ENCODE peak calls at places on chromosomes 7 and 10, in six cellular contexts. S, X, W, I, O and F are unnamed samples.

GRCh38 chr7:2409745-2410414 is 6.5 kb downstream of the CHST12 start:
- DNase-seq in W (no peak), O (no peak), X (no peak), S (no peak), I (no peak), F (no peak)

GRCh38 chr10:83760142-83760541 is 379.2 kb upstream of the GHITM start:
- DNase-seq in X (no peak), O (no peak), S (no peak), W (no peak), I (no peak), F (no peak)

GRCh38 chr7:47557986-47558670 is 23.8 kb downstream of the TNS3 start:
- DNase-seq in S (no peak), I (no peak), O (no peak), X (no peak), W (no peak), F (no peak)

GRCh38 chr10:132109341-132110072 is 43.8 kb downstream of the JAKMIP3 start:
- DNase-seq in I (no peak), X (no peak), S (peak; percentile 1), O (no peak), W (no peak), F (no peak)

GRCh38 chr10:59814878-59815277 is 61.6 kb upstream of the MRLN start:
- DNase-seq in X (no peak), W (no peak), I (no peak), O (no peak), S (no peak), F (no peak)

GRCh38 chr7:29588212-29588611 is 24.6 kb downstream of the PRR15 start:
- DNase-seq in X (no peak), W (no peak), S (no peak), I (no peak), O (no peak), F (no peak)

GRCh38 chr7:137771679-137772078 is 75.1 kb downstream of the DGKI start:
- DNase-seq in W (no peak), O (peak; percentile 76), I (no peak), S (no peak), X (no peak), F (peak; percentile 49)

GRCh38 chr7:128398016-128398840 is 11.6 kb downstream of the IMPDH1 start:
- DNase-seq in O (no peak), I (peak; percentile 57), S (peak; percentile 55), X (peak; percentile 64), W (peak; percentile 62), F (no peak)

GRCh38 chr10:14366760-14367159 is 36.0 kb upstream of the FRMD4A start:
- DNase-seq in I (no peak), X (no peak), S (no peak), W (no peak), O (no peak), F (no peak)

GRCh38 chr10:49272251-49273081 is 26.5 kb upstream of the C10orf71 start:
- DNase-seq in S (no peak), X (no peak), O (no peak), W (no peak), I (peak; percentile 36), F (no peak)

GRCh38 chr10:129954916-129955315 is 9.2 kb downstream of the EBF3 start:
- DNase-seq in S (no peak), O (no peak), I (no peak), W (no peak), X (no peak), F (no peak)

GRCh38 chr10:6274504-6274903 is 71.8 kb downstream of the PFKFB3 start:
- DNase-seq in I (no peak), W (no peak), O (no peak), S (no peak), X (no peak), F (no peak)

GRCh38 chr7:33750177-33750576 is 155.2 kb upstream of the BMPER start:
- DNase-seq in X (no peak), I (no peak), W (no peak), S (no peak), O (no peak), F (peak; percentile 62)

GRCh38 chr7:149223176-149223575 is 16.3 kb upstream of the ZNF212 start:
- DNase-seq in S (no peak), I (no peak), X (no peak), O (no peak), W (no peak), F (no peak)

GRCh38 chr7:75884401-75884800 is 5.6 kb downstream of the RHBDD2 start:
- DNase-seq in I (no peak), X (no peak), W (no peak), S (no peak), O (no peak), F (no peak)

GRCh38 chr7:86733783-86734182 is 90.1 kb downstream of the GRM3 start:
- DNase-seq in W (no peak), O (no peak), X (no peak), S (peak; percentile 8), I (no peak), F (no peak)

GRCh38 chr10:4772202-4772570 is 53.8 kb upstream of the AKR1E2 start:
- DNase-seq in W (no peak), S (no peak), X (no peak), O (no peak), I (no peak), F (no peak)

GRCh38 chr7:29139191-29139590 is 7.1 kb downstream of the CPVL start:
- DNase-seq in I (no peak), O (no peak), W (no peak), S (no peak), X (no peak), F (no peak)

GRCh38 chr10:12608761-12609160 is 259.4 kb downstream of the CAMK1D start:
- DNase-seq in X (no peak), W (no peak), S (no peak), O (no peak), I (no peak), F (no peak)

GRCh38 chr10:52578871-52579405 is 193.6 kb downstream of the MBL2 start:
- DNase-seq in W (no peak), O (no peak), S (no peak), I (no peak), X (no peak), F (peak; percentile 26)

GRCh38 chr10:131790021-131790420 is 110.8 kb upstream of the PPP2R2D start:
- DNase-seq in S (peak; percentile 41), I (no peak), X (no peak), O (no peak), W (no peak), F (no peak)

GRCh38 chr7:21971780-21972396 is 26.2 kb upstream of the CDCA7L start:
- DNase-seq in I (no peak), S (no peak), W (no peak), O (no peak), X (no peak), F (no peak)

GRCh38 chr10:51960494-51960895 is 261.1 kb upstream of the CSTF2T start:
- DNase-seq in W (no peak), I (no peak), X (peak; percentile 16), O (peak; percentile 30), S (no peak), F (peak; percentile 27)

GRCh38 chr7:108488902-108489538 is 32.8 kb upstream of the NRCAM start:
- DNase-seq in S (no peak), W (no peak), O (no peak), I (no peak), X (no peak), F (no peak)
- TF ChIP-seq CTCF in S (no peak), W (no peak), O (no peak), I (no peak), X (no peak), F (no peak)

GRCh38 chr10:26550774-26551526 is 112.8 kb downstream of the APBB1IP start:
- DNase-seq in I (no peak), S (no peak), O (no peak), X (no peak), W (no peak), F (no peak)
- TF ChIP-seq CTCF in I (no peak), S (no peak), O (no peak), X (peak; percentile 36), W (no peak), F (no peak)

DNA sequence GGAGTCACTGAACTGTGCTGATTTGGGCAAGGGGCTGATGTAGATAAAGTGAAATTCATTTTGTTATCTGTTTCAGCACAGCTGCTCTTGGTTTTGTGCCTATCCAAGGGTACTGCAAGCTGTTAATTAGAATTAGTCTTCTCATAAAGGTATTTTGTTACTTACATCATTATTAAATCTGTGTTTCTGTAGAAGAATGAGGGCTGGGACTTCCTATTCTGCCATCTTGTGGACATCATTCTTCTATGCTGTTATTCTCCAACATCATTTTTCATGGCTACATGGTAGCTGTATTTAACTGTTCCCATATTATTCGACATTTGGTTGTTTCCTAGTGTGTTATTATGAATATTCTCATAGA is 76.2 kb upstream of the CCDC71L start:
- DNase-seq in W (no peak), O (no peak), S (no peak), I (no peak), X (no peak), F (peak; percentile 27)
- TF ChIP-seq CTCF in W (no peak), O (peak; percentile 54), S (peak; percentile 40), I (no peak), X (peak; percentile 38), F (peak; percentile 30)

DNA sequence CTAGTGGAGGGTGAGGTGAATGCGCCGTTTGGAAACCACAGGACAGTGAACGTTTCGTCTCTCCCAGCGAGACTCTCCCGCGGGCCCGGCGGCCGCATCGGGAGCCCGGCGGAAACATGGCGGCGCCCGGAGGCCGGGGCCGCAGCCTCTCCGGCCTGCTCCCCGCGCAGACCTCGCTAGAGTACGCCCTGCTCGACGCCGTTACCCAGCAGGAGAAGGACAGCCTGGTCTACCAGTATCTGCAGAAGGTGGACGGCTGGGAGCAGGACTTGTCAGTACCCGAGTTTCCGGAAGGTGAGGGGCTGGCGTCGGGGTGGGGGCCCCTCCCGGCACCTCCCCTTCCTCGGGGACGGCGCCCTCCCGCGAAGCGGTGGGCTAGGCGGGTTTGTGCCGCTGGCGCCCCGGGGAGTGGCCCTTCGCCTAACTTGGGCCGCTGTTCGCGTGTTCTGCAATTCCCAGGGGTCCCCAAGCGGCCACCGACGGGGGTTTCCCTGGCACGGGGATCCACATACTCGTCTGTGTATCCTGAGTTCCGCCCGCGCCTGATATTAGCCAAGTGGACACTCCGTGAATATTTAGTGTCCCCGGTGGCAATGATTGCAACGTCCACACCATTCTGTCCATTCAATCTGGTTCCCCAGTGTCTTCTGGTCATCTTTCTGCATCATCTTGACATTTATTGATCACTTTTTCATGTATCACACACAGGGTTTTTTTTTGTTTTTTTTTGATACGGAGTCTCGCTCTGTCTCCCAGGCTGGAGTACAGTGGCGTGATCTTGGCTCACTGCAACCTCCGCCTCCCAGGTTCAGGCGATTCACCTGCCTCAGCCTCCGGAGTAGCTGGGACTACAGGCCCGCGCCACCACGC is 531 bp downstream of the NHLRC2 start:
- DNase-seq in I (peak; percentile 44), W (peak; percentile 52), O (no peak), X (peak; percentile 65), S (peak; percentile 71), F (no peak)
- TF ChIP-seq CTCF in I (no peak), W (no peak), O (peak; percentile 6), X (peak; percentile 3), S (peak; percentile 31), F (no peak)

GRCh38 chr7:46391215-46391614 is 470.1 kb upstream of the IGFBP3 start:
- DNase-seq in X (no peak), W (no peak), I (peak; percentile 38), O (peak; percentile 75), S (no peak), F (no peak)
- TF ChIP-seq CTCF in X (no peak), W (no peak), I (no peak), O (no peak), S (no peak), F (no peak)

DNA sequence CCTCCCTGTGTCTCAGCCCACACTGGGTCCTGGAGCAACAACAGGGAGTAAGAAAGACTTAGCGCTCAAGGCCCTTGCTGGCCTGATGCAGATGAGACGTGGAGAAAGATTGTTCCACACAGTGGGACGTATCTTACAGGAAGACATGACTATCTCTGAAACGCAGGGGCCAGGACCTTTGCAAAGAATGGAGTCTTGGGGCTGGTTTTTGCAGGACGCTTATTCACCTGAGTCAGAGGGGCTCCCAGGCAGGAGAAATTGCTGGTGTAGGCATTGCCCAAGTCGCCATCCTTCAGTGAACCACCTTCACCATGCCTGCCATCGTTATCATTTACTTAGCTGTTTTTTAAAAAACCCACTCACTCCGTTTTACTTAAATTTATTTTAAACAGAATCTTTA is 11.8 kb upstream of the GDF10 start:
- DNase-seq in W (no peak), S (no peak), X (no peak), O (no peak), I (no peak), F (no peak)
- TF ChIP-seq CTCF in W (no peak), S (no peak), X (no peak), O (no peak), I (no peak), F (no peak)